ENCODE peak calls at places on chromosomes 5 and 9, in six cellular contexts. J is ovary, H is HCT116, U is gastrocnemius medialis, W is GM23248, X is body of pancreas. D is an unnamed sample.

GRCh38 chr5:123929055-123929474 is 417.1 kb downstream of the CSNK1G3 start:
- DNase-seq in J (no peak), X (no peak), H (no peak), U (no peak), W (no peak), D (no peak)

GRCh38 chr5:111092062-111092853 is at the start of gene WDR36:
- DNase-seq in J (peak), H (peak), U (peak), W (peak), X (peak), D (peak)

GRCh38 chr9:73152445-73152844 is 780 bp downstream of the ANXA1 start:
- DNase-seq in H (no peak), U (no peak), J (no peak), W (peak), X (no peak), D (no peak)

GRCh38 chr9:6852243-6852963 is 94.6 kb downstream of the KDM4C start:
- DNase-seq in J (no peak), H (no peak), X (no peak), U (no peak), W (peak), D (no peak)

GRCh38 chr5:78698218-78698751 is 49.7 kb upstream of the LHFPL2 start:
- DNase-seq in H (no peak), X (no peak), U (peak), W (peak), J (no peak), D (no peak)

GRCh38 chr5:1778138-1779020 is 21.3 kb downstream of the MRPL36 start:
- DNase-seq in H (no peak), W (no peak), J (no peak), U (no peak), X (no peak), D (no peak)

GRCh38 chr9:121204611-121205010 is 2.9 kb upstream of the RAB14 start:
- DNase-seq in U (no peak), X (no peak), J (no peak), W (no peak), H (no peak), D (no peak)

GRCh38 chr5:171496431-171496830 is 77.0 kb downstream of the FGF18 start:
- DNase-seq in H (no peak), X (no peak), U (peak), W (no peak), J (no peak), D (no peak)

GRCh38 chr5:80369521-80369920 is 38.3 kb upstream of the ZFYVE16 start:
- DNase-seq in H (no peak), J (no peak), X (no peak), W (no peak), U (no peak), D (no peak)

GRCh38 chr5:147887925-147888324 is 9.4 kb downstream of the SCGB3A2 start:
- DNase-seq in U (no peak), J (no peak), H (no peak), W (peak), X (no peak), D (no peak)

GRCh38 chr9:126681336-126681735 is 67.6 kb downstream of the LMX1B start:
- DNase-seq in J (no peak), W (no peak), X (no peak), U (no peak), H (no peak), D (no peak)

GRCh38 chr9:700365-701282 is 140.9 kb upstream of the DMRT1 start:
- DNase-seq in J (no peak), U (no peak), H (no peak), W (peak), X (no peak), D (no peak)

GRCh38 chr5:117486879-117487391 is 912.3 kb upstream of the SEMA6A start:
- DNase-seq in U (no peak), W (no peak), J (no peak), X (no peak), H (peak), D (no peak)

GRCh38 chr5:82641362-82641988 is 363.3 kb upstream of the RPS23 start:
- DNase-seq in J (peak), X (peak), U (peak), W (peak), H (peak), D (no peak)

GRCh38 chr9:89440046-89440445 is 57.9 kb downstream of the SEMA4D start:
- DNase-seq in J (no peak), U (no peak), H (no peak), X (no peak), W (no peak), D (no peak)

GRCh38 chr9:89439571-89439970 is 58.3 kb downstream of the SEMA4D start:
- DNase-seq in X (no peak), W (no peak), J (no peak), U (no peak), H (no peak), D (no peak)

GRCh38 chr9:89440951-89441654 is 56.8 kb downstream of the SEMA4D start:
- DNase-seq in W (no peak), X (no peak), U (no peak), J (no peak), H (no peak), D (no peak)

GRCh38 chr9:89441655-89441970 is 56.3 kb downstream of the SEMA4D start:
- DNase-seq in U (no peak), J (no peak), H (no peak), X (no peak), W (no peak), D (no peak)

DNA sequence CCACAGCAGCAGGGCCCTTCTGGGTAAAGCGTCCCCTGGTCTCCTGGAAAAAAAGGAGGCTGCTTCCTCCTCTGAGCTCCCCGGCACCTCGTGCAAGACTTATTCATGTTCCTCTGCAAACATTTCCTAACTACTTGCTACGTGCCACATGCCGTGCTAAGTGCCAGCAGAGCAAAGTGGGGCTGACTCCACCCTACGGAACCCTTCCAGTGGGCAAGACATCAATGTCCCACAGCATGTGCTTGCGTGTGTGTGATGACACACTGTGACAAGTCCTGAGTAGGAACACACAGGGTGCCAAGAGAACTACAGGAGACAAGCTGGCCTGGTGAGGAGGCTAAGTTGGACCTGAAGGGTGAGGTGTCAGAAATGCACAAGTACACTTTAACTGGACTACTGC is 57.4 kb downstream of the SEMA4D start:
- DNase-seq in X (no peak), W (peak), U (peak), H (no peak), J (no peak), D (no peak)
- H3K27ac ChIP-seq in X (no peak), W (no peak), U (peak), H (no peak), J (no peak), D (peak)

GRCh38 chr9:133780962-133781827 is 43.0 kb upstream of the SARDH start:
- DNase-seq in J (no peak), H (no peak), X (no peak), U (no peak), W (no peak), D (no peak)
- H3K27ac ChIP-seq in J (no peak), H (no peak), X (no peak), U (no peak), W (no peak), D (no peak)

DNA sequence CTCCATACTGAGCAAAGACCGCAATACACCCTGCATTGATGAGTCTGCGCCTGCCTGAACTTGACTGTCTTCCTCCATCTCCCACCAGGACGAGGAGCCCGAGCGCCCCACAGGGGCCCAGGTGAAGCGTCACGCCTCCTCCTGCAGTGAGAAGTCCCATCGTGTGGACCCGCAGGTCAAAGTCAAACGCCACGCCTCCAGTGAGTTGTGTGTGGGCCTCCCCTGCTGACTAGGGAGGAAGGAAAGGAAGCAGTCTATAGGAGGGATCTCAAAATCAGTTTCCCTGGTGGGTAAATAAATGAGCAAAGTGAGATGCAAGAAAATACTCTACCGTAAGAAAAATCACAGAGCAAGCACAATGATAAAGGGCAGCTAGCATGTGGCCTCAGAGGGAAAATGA is 22.8 kb upstream of the GRPEL2 start:
- DNase-seq in H (no peak), J (no peak), U (no peak), W (no peak), X (no peak), D (no peak)
- H3K27ac ChIP-seq in H (no peak), J (no peak), U (peak), W (no peak), X (no peak), D (no peak)

DNA sequence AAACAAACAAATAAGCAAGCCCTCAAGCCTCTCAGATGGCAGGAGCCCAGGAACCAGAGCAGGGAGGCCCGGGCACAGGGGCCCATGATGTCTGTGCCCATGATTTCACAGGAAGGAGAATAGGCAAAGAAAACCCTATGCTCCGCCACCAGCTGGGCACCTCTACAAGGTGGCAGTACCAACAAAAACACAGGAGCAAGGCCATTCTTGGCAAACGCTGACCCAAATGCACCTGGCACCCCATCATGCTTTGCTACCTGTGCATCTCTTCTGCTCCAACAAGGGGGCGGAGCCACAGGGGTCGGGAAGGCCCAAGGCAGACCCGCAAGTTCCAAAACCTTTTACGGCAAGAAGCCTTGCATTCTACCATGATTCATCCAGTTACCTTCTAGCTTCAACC is 3.1 kb downstream of the BRD3 start:
- DNase-seq in J (no peak), U (no peak), H (no peak), X (peak), W (no peak), D (no peak)
- H3K27ac ChIP-seq in J (no peak), U (peak), H (no peak), X (no peak), W (no peak), D (no peak)

GRCh38 chr9:5188060-5188707 is 2.7 kb upstream of the INSL6 start:
- DNase-seq in H (no peak), W (no peak), J (no peak), U (no peak), X (no peak), D (no peak)
- H3K27ac ChIP-seq in H (no peak), W (no peak), J (no peak), U (no peak), X (no peak), D (no peak)

DNA sequence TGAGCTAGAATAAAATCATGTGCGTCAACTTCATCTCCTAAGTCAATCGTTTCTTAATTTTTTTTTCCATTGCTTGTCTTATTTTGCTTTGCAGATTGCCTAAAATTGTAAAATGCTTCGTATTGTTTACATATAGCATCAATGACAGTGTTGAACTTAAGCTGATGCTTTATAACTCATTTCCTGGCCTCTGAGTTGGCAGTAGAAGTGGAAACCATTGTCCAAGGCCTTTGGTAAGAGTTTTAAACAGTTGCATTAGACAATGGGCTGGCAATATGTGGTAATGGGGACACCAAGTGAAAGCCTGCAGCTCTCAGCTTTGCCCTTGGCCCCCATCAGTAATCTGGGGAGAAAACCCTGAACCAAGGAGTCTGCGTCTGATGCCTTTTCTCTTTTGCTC is 154.8 kb upstream of the GAS1 start:
- DNase-seq in H (no peak), U (no peak), X (no peak), J (no peak), W (no peak), D (no peak)
- H3K27ac ChIP-seq in H (no peak), U (no peak), X (no peak), J (no peak), W (no peak), D (no peak)

D was measured in effector memory CD4-positive, alpha-beta T cell.